ENCODE peak calls at places on chromosomes 13 and 19, in eight cellular contexts. K, L, V, G, H, Y, S and Q are unnamed samples.

GRCh38 chr13:34179481-34179880 is 361.5 kb downstream of the RFC3 start:
- DNase-seq in K (no peak), L (no peak), V (no peak), G (no peak), H (no peak), Y (no peak), S (no peak), Q (no peak)

GRCh38 chr19:1357695-1358094 is 26.0 kb upstream of the NDUFS7 start:
- DNase-seq in K (no peak), L (no peak), V (no peak), G (no peak), H (no peak), Y (no peak), S (no peak), Q (no peak)

GRCh38 chr13:26074706-26075105 is 22.9 kb upstream of the SHISA2 start:
- DNase-seq in K (no peak), L (no peak), V (no peak), G (no peak), H (no peak), Y (no peak), S (peak; percentile 69), Q (no peak)

GRCh38 chr13:20411638-20412342 is 113.9 kb downstream of the CRYL1 start:
- DNase-seq in K (no peak), L (no peak), V (no peak), G (no peak), H (peak; percentile 57), Y (no peak), S (no peak), Q (no peak)

GRCh38 chr13:78265098-78265497 is 338.3 kb downstream of the POU4F1 start:
- DNase-seq in K (no peak), L (no peak), V (no peak), G (no peak), H (no peak), Y (no peak), S (peak; percentile 41), Q (no peak)

GRCh38 chr13:109595466-109595865 is 190.9 kb downstream of the IRS2 start:
- DNase-seq in K (no peak), L (no peak), V (no peak), G (peak; percentile 28), H (no peak), Y (no peak), S (no peak), Q (no peak)

GRCh38 chr19:43675269-43675879 is 5.4 kb upstream of the PLAUR start:
- DNase-seq in K (peak; percentile 30), L (no peak), V (no peak), G (no peak), H (no peak), Y (no peak), S (no peak), Q (no peak)

GRCh38 chr13:22229916-22230315 is 559.0 kb downstream of the FGF9 start:
- DNase-seq in K (no peak), L (no peak), V (no peak), G (no peak), H (no peak), Y (no peak), S (no peak), Q (no peak)

GRCh38 chr13:44726777-44727176 is 150.6 kb upstream of the TSC22D1 start:
- DNase-seq in K (no peak), L (no peak), V (no peak), G (no peak), H (no peak), Y (no peak), S (no peak), Q (no peak)

GRCh38 chr13:97448503-97449251 is 14.7 kb downstream of the RAP2A start:
- DNase-seq in K (no peak), L (no peak), V (no peak), G (no peak), H (no peak), Y (no peak), S (no peak), Q (no peak)

GRCh38 chr19:47723573-47723923 is 10.3 kb downstream of the EHD2 start:
- DNase-seq in K (peak; percentile 86), L (no peak), V (peak; percentile 82), G (peak; percentile 87), H (no peak), Y (no peak), S (peak; percentile 66), Q (no peak)

GRCh38 chr13:96450635-96451034 is 360.7 kb downstream of the HS6ST3 start:
- DNase-seq in K (no peak), L (no peak), V (no peak), G (no peak), H (no peak), Y (no peak), S (no peak), Q (no peak)

GRCh38 chr13:74015137-74015536 is 119.1 kb downstream of the KLF12 start:
- DNase-seq in K (peak; percentile 4), L (no peak), V (no peak), G (no peak), H (no peak), Y (no peak), S (no peak), Q (no peak)

GRCh38 chr19:12932392-12933286 is 872 bp downstream of the FARSA start:
- DNase-seq in K (no peak), L (no peak), V (no peak), G (no peak), H (no peak), Y (no peak), S (no peak), Q (no peak)

GRCh38 chr19:35540356-35540927 is 5.0 kb upstream of the TMEM147 start:
- DNase-seq in K (no peak), L (no peak), V (no peak), G (no peak), H (no peak), Y (no peak), S (no peak), Q (no peak)

GRCh38 chr19:16325671-16326400 is 1.2 kb downstream of the KLF2 start:
- DNase-seq in K (no peak), L (peak; percentile 70), V (peak; percentile 70), G (no peak), H (no peak), Y (peak; percentile 36), S (no peak), Q (no peak)

GRCh38 chr19:12090807-12091206 is 26.3 kb downstream of the ZNF844 start:
- DNase-seq in K (peak; percentile 35), L (peak; percentile 54), V (peak; percentile 71), G (peak; percentile 38), H (peak; percentile 28), Y (peak; percentile 34), S (peak; percentile 91), Q (peak; percentile 50)

GRCh38 chr19:48819366-48819816 is 8.6 kb upstream of the BCAT2 start:
- DNase-seq in K (peak; percentile 77), L (no peak), V (peak; percentile 96), G (peak; percentile 98), H (no peak), Y (no peak), S (no peak), Q (peak; percentile 28)

GRCh38 chr13:110716235-110716505 is 2.7 kb downstream of the ING1 start:
- DNase-seq in K (no peak), L (peak; percentile 67), V (peak; percentile 83), G (no peak), H (no peak), Y (no peak), S (no peak), Q (no peak)

GRCh38 chr13:79481685-79482052 is 714 bp downstream of the NDFIP2 start:
- DNase-seq in K (no peak), L (no peak), V (no peak), G (no peak), H (no peak), Y (no peak), S (peak; percentile 6), Q (no peak)

GRCh38 chr13:92574499-92574898 is 652.1 kb upstream of the GPC6 start:
- DNase-seq in K (no peak), L (no peak), V (no peak), G (no peak), H (no peak), Y (no peak), S (no peak), Q (no peak)

GRCh38 chr19:28234637-28235036 is 978.3 kb downstream of the UQCRFS1 start:
- DNase-seq in K (no peak), L (no peak), V (no peak), G (no peak), H (no peak), Y (no peak), S (no peak), Q (no peak)